ENCODE peak calls at places on chromosomes 6 and 20, in six cellular contexts. U, G, A, M, P and F are unnamed samples.

GRCh38 chr6:101761124-101761601 is 367.7 kb downstream of the GRIK2 start:
- DNase-seq in G (no peak), P (peak; percentile 84), M (no peak), U (no peak), A (no peak), F (no peak)

GRCh38 chr6:36563237-36563927 is 16.1 kb upstream of the STK38 start:
- DNase-seq in M (no peak), A (no peak), G (no peak), P (no peak), U (no peak), F (no peak)

GRCh38 chr20:59802018-59802417 is 131.4 kb downstream of the SYCP2 start:
- DNase-seq in U (no peak), M (no peak), G (no peak), P (no peak), A (no peak), F (no peak)

GRCh38 chr20:63947638-63948456 is 8.4 kb downstream of the UCKL1 start:
- DNase-seq in G (no peak), U (no peak), M (no peak), A (no peak), P (no peak), F (no peak)

GRCh38 chr20:46215913-46216707 is 92.2 kb downstream of the CDH22 start:
- DNase-seq in U (no peak), P (peak; percentile 8), M (no peak), G (no peak), A (no peak), F (no peak)

GRCh38 chr6:43310137-43310536 is 1.5 kb upstream of the CRIP3 start:
- DNase-seq in U (no peak), P (no peak), G (no peak), A (no peak), M (no peak), F (no peak)

GRCh38 chr6:1798303-1798964 is 188.7 kb downstream of the FOXC1 start:
- DNase-seq in U (no peak), M (no peak), P (no peak), G (no peak), A (no peak), F (no peak)

GRCh38 chr6:135002974-135003703 is 51.5 kb downstream of the HBS1L start:
- DNase-seq in G (peak; percentile 69), U (no peak), M (no peak), A (no peak), P (no peak), F (no peak)

GRCh38 chr6:12296255-12296573 is 6.1 kb downstream of the EDN1 start:
- DNase-seq in P (peak; percentile 53), U (no peak), A (peak; percentile 44), G (no peak), M (no peak), F (no peak)
- TF ChIP-seq CTCF in P (no peak), U (no peak), A (no peak), G (no peak), M (no peak), F (no peak)

GRCh38 chr6:113633638-113634037 is 223.5 kb upstream of the MARCKS start:
- DNase-seq in A (no peak), M (no peak), P (no peak), G (no peak), U (no peak), F (no peak)
- H3K27ac ChIP-seq in A (no peak overlapping the region), M (no peak overlapping the region), P (no peak overlapping the region), G (peak overlapping the region; percentile 100), U (no peak overlapping the region), F (no peak overlapping the region)

DNA sequence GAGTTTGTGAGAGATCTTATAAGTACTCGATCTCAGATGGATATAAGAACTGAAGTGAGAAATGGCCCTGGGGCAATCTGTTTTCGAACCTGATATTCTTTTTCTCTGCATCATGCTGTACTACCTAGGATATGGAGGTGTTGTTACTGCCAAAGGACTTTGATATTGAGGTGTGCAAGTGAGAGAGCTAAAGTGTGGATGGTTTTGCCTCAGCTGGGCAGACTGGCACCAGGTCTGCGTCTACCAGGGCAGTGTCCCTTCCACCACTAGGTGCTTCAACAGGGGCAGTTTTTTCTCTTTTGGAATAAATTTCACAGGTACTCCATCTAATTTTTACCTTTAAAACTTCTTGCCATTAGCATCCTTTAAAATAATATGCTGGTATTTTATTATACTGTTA is 35.0 kb downstream of the ADGRG6 start:
- DNase-seq in A (no peak), G (no peak), U (no peak), P (no peak), M (no peak), F (no peak)
- TF ChIP-seq CTCF in A (no peak), G (no peak), U (no peak), P (no peak), M (no peak), F (no peak)

GRCh38 chr6:5674141-5674540 is 332.6 kb downstream of the NRN1 start:
- DNase-seq in U (no peak), M (no peak), G (no peak), A (no peak), P (peak; percentile 77), F (no peak)

GRCh38 chr6:5671162-5671561 is 335.6 kb downstream of the NRN1 start:
- DNase-seq in A (no peak), M (no peak), G (no peak), U (no peak), P (peak; percentile 56), F (no peak)

GRCh38 chr6:5673016-5673415 is 333.7 kb downstream of the NRN1 start:
- DNase-seq in U (no peak), A (no peak), P (no peak), G (no peak), M (no peak), F (no peak)

GRCh38 chr6:5671604-5672559 is 334.8 kb downstream of the NRN1 start:
- DNase-seq in A (no peak), P (no peak), U (no peak), M (no peak), G (no peak), F (no peak)

GRCh38 chr6:5672581-5673011 is 334.1 kb downstream of the NRN1 start:
- DNase-seq in M (no peak), U (no peak), P (peak; percentile 89), G (no peak), A (no peak), F (no peak)
- H3K27ac ChIP-seq in M (no peak overlapping the region), U (no peak overlapping the region), P (peak overlapping the region; percentile 72), G (no peak overlapping the region), A (no peak overlapping the region), F (peak overlapping the region; percentile 87)

GRCh38 chr6:72411872-72412708 is 209.8 kb upstream of the KCNQ5 start:
- DNase-seq in M (peak; percentile 75), G (peak; percentile 59), P (peak; percentile 85), A (peak; percentile 81), U (peak; percentile 66), F (peak; percentile 67)
- TF ChIP-seq CTCF in M (peak; percentile 100), G (peak; percentile 100), P (peak; percentile 100), A (peak; percentile 100), U (peak; percentile 100), F (peak; percentile 100)